ENCODE peak calls at places on chromosomes 2 and 18, in four cellular contexts. I is PC-9, K is fibroblast of lung, T is hepatocyte. G is an unnamed sample.

GRCh38 chr2:81901017-81901416 is 1596.5 kb upstream of the LRRTM1 start:
- DNase-seq in T (peak; percentile 22), I (no peak), K (peak; percentile 17), G (no peak)

GRCh38 chr2:215841175-215841816 is 172.1 kb downstream of the MREG start:
- DNase-seq in K (peak; percentile 91), I (no peak), T (no peak), G (no peak)

GRCh38 chr2:2028041-2028440 is 283.7 kb upstream of the PXDN start:
- DNase-seq in I (no peak), K (no peak), T (no peak), G (no peak)

GRCh38 chr2:43171789-43172188 is 54.6 kb downstream of the ZFP36L2 start:
- DNase-seq in K (peak; percentile 59), T (peak; percentile 64), I (peak; percentile 60), G (peak; percentile 41)

GRCh38 chr2:853203-853870 is 97.3 kb upstream of the SNTG2 start:
- DNase-seq in I (no peak), T (no peak), K (no peak), G (no peak)

GRCh38 chr2:68948695-68949094 is 4.0 kb downstream of the GKN2 start:
- DNase-seq in T (no peak), K (no peak), I (no peak), G (no peak)

GRCh38 chr2:72694715-72695496 is 130.9 kb downstream of the EXOC6B start:
- DNase-seq in T (peak; percentile 64), I (peak; percentile 29), K (peak; percentile 88), G (peak; percentile 74)

GRCh38 chr2:19046986-19047780 is 311.2 kb downstream of the OSR1 start:
- DNase-seq in I (no peak), T (no peak), K (peak; percentile 59), G (peak; percentile 46)

GRCh38 chr2:240988146-240988545 is 10.3 kb upstream of the SNED1 start:
- DNase-seq in I (no peak), T (no peak), K (peak; percentile 48), G (no peak)

GRCh38 chr2:179612108-179612507 is 249.3 kb downstream of the ZNF385B start:
- DNase-seq in T (peak; percentile 60), K (peak; percentile 51), I (no peak), G (peak; percentile 37)

GRCh38 chr2:27655155-27655951 is 8.1 kb downstream of the SUPT7L start:
- DNase-seq in T (no peak), K (peak; percentile 52), I (no peak), G (peak; percentile 95)

GRCh38 chr18:31386683-31387082 is 10.1 kb downstream of the DSG4 start:
- DNase-seq in I (no peak), K (no peak), T (no peak), G (peak; percentile 64)

GRCh38 chr2:27264753-27265535 is 2.1 kb upstream of the SLC30A3 start:
- DNase-seq in K (peak; percentile 31), T (peak; percentile 85), I (peak; percentile 66), G (no peak)

GRCh38 chr2:30927561-30928075 is 120.4 kb upstream of the CAPN13 start:
- DNase-seq in I (no peak), T (no peak), K (no peak), G (no peak)

GRCh38 chr2:24107336-24107735 is 15.8 kb downstream of the PFN4 start:
- DNase-seq in I (no peak), T (no peak), K (no peak), G (no peak)

GRCh38 chr18:641224-641623 is 16.2 kb upstream of the TYMS start:
- DNase-seq in K (no peak), I (no peak), T (no peak), G (no peak)

GRCh38 chr2:176079285-176079830 is 4.4 kb downstream of the EVX2 start:
- DNase-seq in T (no peak), K (no peak), I (no peak), G (no peak)
- TF ChIP-seq EZH2 in T (no peak), K (peak; percentile 44), I (no peak), G (peak; percentile 69)

GRCh38 chr18:58579561-58580047 is 49.3 kb downstream of the ALPK2 start:
- DNase-seq in I (no peak), T (no peak), K (peak; percentile 53), G (peak; percentile 95)
- H3K27ac ChIP-seq in I (no peak overlapping the region), T (peak overlapping the region; percentile 88), K (peak overlapping the region; percentile 77), G (peak overlapping the region; percentile 90)

GRCh38 chr2:136119717-136120675 is 2.0 kb upstream of the CXCR4 start:
- DNase-seq in I (no peak), K (no peak), T (no peak), G (no peak)
- TF ChIP-seq EZH2 in I (no peak), K (no peak), T (no peak), G (no peak)

GRCh38 chr2:174686430-174686829 is 77.8 kb downstream of the CHRNA1 start:
- DNase-seq in T (no peak), K (no peak), I (no peak), G (peak; percentile 67)

GRCh38 chr2:174681099-174681982 is 82.9 kb downstream of the CHRNA1 start:
- DNase-seq in I (no peak), T (peak; percentile 59), K (peak; percentile 46), G (no peak)

GRCh38 chr2:174682578-174683391 is 81.5 kb downstream of the CHRNA1 start:
- DNase-seq in T (peak; percentile 84), K (peak; percentile 60), I (no peak), G (no peak)

GRCh38 chr2:174681983-174682577 is 82.2 kb downstream of the CHRNA1 start:
- DNase-seq in I (no peak), K (no peak), T (peak; percentile 51), G (no peak)

DNA sequence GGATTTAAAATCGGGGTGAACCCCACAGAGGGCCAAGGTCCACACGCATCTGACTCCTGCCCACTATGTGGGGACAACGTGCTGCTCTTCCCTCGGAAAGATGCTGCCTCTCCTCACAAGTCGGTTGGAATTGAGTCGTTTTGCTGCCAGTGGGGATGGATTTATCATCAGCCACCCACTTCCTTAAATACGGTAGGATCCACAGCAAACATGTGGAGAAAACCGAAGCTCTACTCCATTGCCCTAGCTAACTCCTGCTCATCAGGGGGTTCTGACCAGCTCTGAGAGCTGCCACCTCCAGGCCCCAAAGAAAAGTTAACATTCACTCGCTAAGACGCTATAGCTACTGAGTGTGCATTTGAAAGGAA is 80.9 kb downstream of the CHRNA1 start:
- DNase-seq in T (peak; percentile 48), K (peak; percentile 60), I (no peak), G (peak; percentile 50)
- H3K27ac ChIP-seq in T (peak overlapping the region; percentile 97), K (no peak overlapping the region), I (no peak overlapping the region), G (no peak overlapping the region)

GRCh38 chr2:172098650-172099471 is 3.8 kb downstream of the DLX2 start:
- DNase-seq in I (peak; percentile 98), T (peak; percentile 91), K (no peak), G (peak; percentile 65)
- TF ChIP-seq EZH2 in I (no peak), T (no peak), K (no peak), G (no peak)

DNA sequence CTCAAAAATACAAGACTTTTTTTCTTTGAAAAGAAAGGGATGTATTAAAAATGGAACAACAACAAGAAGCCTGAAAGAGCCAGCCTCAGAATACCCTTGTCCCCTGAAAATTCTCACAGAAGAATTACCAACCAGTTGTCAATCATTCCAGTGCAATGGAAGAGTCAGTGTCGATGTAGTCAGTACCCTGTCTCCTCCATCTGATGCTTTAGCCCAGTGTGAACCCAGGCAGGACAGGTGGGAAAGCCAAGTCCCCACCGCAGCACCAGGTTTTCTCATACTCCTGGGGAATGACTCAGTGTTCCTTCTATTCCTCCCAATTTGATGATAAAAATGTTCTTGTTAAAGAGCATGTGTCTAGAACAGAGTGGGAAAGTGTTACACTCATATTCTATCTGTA is 332.0 kb upstream of the CHAC2 start:
- DNase-seq in T (no peak), K (no peak), I (no peak), G (no peak)
- H3K27ac ChIP-seq in T (no peak overlapping the region), K (no peak overlapping the region), I (no peak overlapping the region), G (no peak overlapping the region)

GRCh38 chr2:74515271-74516069 is 1.2 kb downstream of the TLX2 start:
- DNase-seq in I (no peak), K (no peak), T (no peak), G (no peak)
- TF ChIP-seq EZH2 in I (no peak), K (peak; percentile 97), T (peak; percentile 94), G (peak; percentile 96)

DNA sequence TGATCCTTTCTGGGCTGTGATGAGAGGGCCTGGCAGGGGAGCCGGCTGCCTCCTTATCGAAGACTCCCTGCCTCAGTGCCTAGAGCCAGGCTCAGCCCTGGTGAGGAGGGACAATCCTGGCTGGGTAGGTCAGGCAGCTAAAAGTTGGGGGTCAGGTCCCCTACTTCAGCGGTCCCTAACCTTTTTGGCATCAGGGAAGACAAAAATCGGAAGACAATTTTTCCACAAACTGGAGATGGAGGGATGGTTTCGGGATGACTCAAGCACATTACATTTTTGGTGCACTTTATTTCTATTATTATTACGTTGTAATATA is 53.1 kb downstream of the HS1BP3 start:
- DNase-seq in T (no peak), K (no peak), I (no peak), G (no peak)
- H3K27ac ChIP-seq in T (peak overlapping the region; percentile 88), K (peak overlapping the region; percentile 27), I (peak overlapping the region; percentile 96), G (no peak overlapping the region)

G was measured in astrocyte.